ENCODE peak calls at places on chromosomes 11 and 22, in six cellular contexts. I is heart right ventricle; P is hippocampal formation; M is stimulated activated CD4-positive, alpha-beta T cell treated with anti-CD3 and anti-CD28 coated beads, Interleukin-4, amount 100 ng/mL, for 24 hours; J is HT-29; G is NCI-H1930. W is an unnamed sample.

GRCh38 chr11:32852142-32852541 is 22.4 kb downstream of the PRRG4 start:
- DNase-seq in I (no peak), P (no peak), M (no peak), J (no peak), G (no peak), W (no peak)

GRCh38 chr22:41285441-41285819 is 557 bp downstream of the RANGAP1 start:
- DNase-seq in I (peak), P (no peak), M (peak), J (peak), G (peak), W (no peak)

GRCh38 chr22:46937939-46938338 is 175.5 kb downstream of the TBC1D22A start:
- DNase-seq in I (no peak), P (no peak), M (no peak), J (no peak), G (no peak), W (no peak)

GRCh38 chr11:134579709-134580634 is 167.9 kb upstream of the B3GAT1 start:
- DNase-seq in I (no peak), P (no peak), M (no peak), J (peak), G (no peak), W (no peak)

GRCh38 chr11:57474751-57475115 is 14.4 kb downstream of the RTN4RL2 start:
- DNase-seq in I (no peak), P (no peak), M (no peak), J (no peak), G (no peak), W (no peak)

GRCh38 chr11:1155274-1155693 is 2.5 kb upstream of the MUC5AC start:
- DNase-seq in I (no peak), P (no peak), M (no peak), J (no peak), G (no peak), W (no peak)

GRCh38 chr11:119673389-119674336 is 55.3 kb downstream of the NECTIN1 start:
- DNase-seq in I (no peak), P (no peak), M (peak), J (no peak), G (no peak), W (no peak)

GRCh38 chr22:24947881-24948280 is 1.4 kb upstream of the LHFPL7 start:
- DNase-seq in I (no peak), P (no peak), M (no peak), J (no peak), G (no peak), W (peak)

GRCh38 chr11:127564803-127565202 is 564.2 kb upstream of the KIRREL3 start:
- DNase-seq in I (no peak), P (no peak), M (no peak), J (no peak), G (no peak), W (no peak)

GRCh38 chr11:2523821-2524391 is 79.1 kb downstream of the KCNQ1 start:
- DNase-seq in I (no peak), P (no peak), M (peak), J (no peak), G (no peak), W (no peak)

GRCh38 chr11:117873828-117874125 is 2.7 kb downstream of the FXYD6 start:
- DNase-seq in I (no peak), P (no peak), M (no peak), J (no peak), G (no peak), W (no peak)

GRCh38 chr11:132137289-132137980 is 767.0 kb downstream of the NTM start:
- DNase-seq in I (no peak), P (no peak), M (no peak), J (no peak), G (no peak), W (no peak)

GRCh38 chr11:114262681-114263509 is 33.3 kb upstream of the NNMT start:
- DNase-seq in I (peak), P (peak), M (no peak), J (peak), G (peak), W (peak)

GRCh38 chr22:49271831-49272230 is 555.8 kb downstream of the BRD1 start:
- DNase-seq in I (no peak), P (no peak), M (no peak), J (no peak), G (no peak), W (no peak)

GRCh38 chr11:27282806-27283205 is 80.2 kb downstream of the CCDC34 start:
- DNase-seq in I (no peak), P (no peak), M (no peak), J (no peak), G (no peak), W (no peak)

W was measured in NCI-H2107.